ENCODE peak calls at places on chromosomes 2 and 18, in four cellular contexts. O is HFFc6, H is dorsolateral prefrontal cortex, Z is AG04449. C is an unnamed sample.
A peak's percentile ranks its signal among the peaks of the same experiment; 100 is the strongest.

GRCh38 chr18:44793685-44794084 is 113.0 kb downstream of the SETBP1 start:
- DNase-seq in Z (no peak), O (no peak), H (no peak), C (no peak)

GRCh38 chr2:109447251-109447661 is 166.5 kb downstream of the SEPTIN10 start:
- DNase-seq in H (no peak), Z (peak; percentile 97), O (peak; percentile 95), C (no peak)

GRCh38 chr2:63587814-63588384 is 378 bp downstream of the WDPCP start:
- DNase-seq in O (no peak), Z (no peak), H (no peak), C (no peak)

GRCh38 chr2:162153608-162154224 is 1.7 kb upstream of the GCG start:
- DNase-seq in H (no peak), O (peak; percentile 42), Z (no peak), C (peak; percentile 37)

GRCh38 chr2:168470880-168471475 is 14.9 kb downstream of the CERS6 start:
- DNase-seq in H (no peak), O (no peak), Z (no peak), C (no peak)

GRCh38 chr2:196592331-196592911 is 47.1 kb upstream of the CCDC150 start:
- DNase-seq in O (peak; percentile 41), Z (no peak), H (peak; percentile 50), C (peak; percentile 53)

GRCh38 chr2:174595904-174596397 is 1.7 kb downstream of the WIPF1 start:
- DNase-seq in O (no peak), Z (no peak), H (no peak), C (no peak)

GRCh38 chr2:149029312-149029965 is 9.1 kb upstream of the LYPD6B start:
- DNase-seq in O (no peak), Z (no peak), H (no peak), C (no peak)

GRCh38 chr2:85593023-85593422 is 2.5 kb upstream of the RNF181 start:
- DNase-seq in Z (no peak), H (no peak), O (no peak), C (no peak)

GRCh38 chr2:22355816-22356433 is 1029.1 kb upstream of the KLHL29 start:
- DNase-seq in Z (no peak), H (peak; percentile 51), O (no peak), C (peak; percentile 56)

GRCh38 chr2:134391751-134392160 is 137.9 kb downstream of the MGAT5 start:
- DNase-seq in O (no peak), H (no peak), Z (no peak), C (no peak)

GRCh38 chr18:48446582-48447225 is 37.5 kb upstream of the ZBTB7C start:
- DNase-seq in H (peak; percentile 82), O (peak; percentile 64), Z (peak; percentile 17), C (peak; percentile 81)

GRCh38 chr2:183542593-183542992 is 418.4 kb downstream of the NUP35 start:
- DNase-seq in O (no peak), Z (no peak), H (no peak), C (no peak)

GRCh38 chr2:215931256-215931903 is 82.0 kb downstream of the MREG start:
- DNase-seq in O (peak; percentile 68), Z (no peak), H (peak; percentile 49), C (peak; percentile 40)

GRCh38 chr2:177263451-177264208 is 897 bp downstream of the NFE2L2 start:
- DNase-seq in H (peak; percentile 94), O (peak; percentile 97), Z (peak; percentile 89), C (peak; percentile 97)

GRCh38 chr2:177264539-177265385 is at the start of gene NFE2L2:
- DNase-seq in Z (no peak), H (peak; percentile 87), O (peak; percentile 66), C (peak; percentile 77)

GRCh38 chr2:177265834-177266817 is 1.6 kb upstream of the NFE2L2 start:
- DNase-seq in Z (no peak), O (peak; percentile 30), H (no peak), C (no peak)

GRCh38 chr2:177264209-177264538 is 353 bp downstream of the NFE2L2 start:
- DNase-seq in O (no peak), Z (no peak), H (no peak), C (peak; percentile 27)

GRCh38 chr2:177265386-177265690 is 811 bp upstream of the NFE2L2 start:
- DNase-seq in H (peak; percentile 60), Z (no peak), O (no peak), C (no peak)
- TF ChIP-seq CTCF in H (peak; percentile 55), Z (peak; percentile 51), O (peak; percentile 65), C (peak; percentile 26)

GRCh38 chr2:25481381-25482310 is 139.9 kb upstream of the DNMT3A start:
- DNase-seq in H (no peak), O (peak; percentile 12), Z (peak; percentile 38), C (no peak)

GRCh38 chr2:25479761-25480160 is 138.0 kb upstream of the DNMT3A start:
- DNase-seq in Z (no peak), H (no peak), O (no peak), C (no peak)

GRCh38 chr2:25483584-25484266 is 142.0 kb upstream of the DNMT3A start:
- DNase-seq in Z (no peak), O (no peak), H (no peak), C (no peak)

GRCh38 chr2:25480561-25480960 is 138.8 kb upstream of the DNMT3A start:
- DNase-seq in O (no peak), Z (no peak), H (no peak), C (no peak)

DNA sequence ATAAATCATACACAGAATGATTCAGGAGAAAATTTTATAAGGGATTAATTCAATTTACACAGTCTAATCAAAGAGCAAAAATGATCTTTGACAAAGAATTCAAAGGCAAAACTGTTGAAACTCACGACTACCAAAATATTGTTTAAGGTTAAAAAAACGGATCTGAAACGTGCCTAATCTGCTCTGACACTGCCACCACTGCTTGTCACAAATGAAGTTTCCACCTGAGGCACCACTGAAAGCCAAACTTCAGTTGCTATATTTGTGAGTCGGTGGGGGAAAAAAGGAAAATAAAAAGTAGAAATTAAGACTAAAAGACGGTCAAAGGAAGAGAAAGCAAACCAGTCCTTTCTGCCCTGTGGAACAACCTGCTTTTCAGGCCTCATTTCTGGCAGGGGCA is 140.6 kb upstream of the DNMT3A start:
- DNase-seq in H (no peak), O (no peak), Z (no peak), C (no peak)
- TF ChIP-seq CTCF in H (no peak), O (no peak), Z (no peak), C (no peak)

GRCh38 chr18:23640023-23640422 is 22.7 kb downstream of the ANKRD29 start:
- DNase-seq in O (no peak), H (no peak), Z (no peak), C (no peak)
- TF ChIP-seq CTCF in O (no peak), H (no peak), Z (no peak), C (peak; percentile 28)

GRCh38 chr2:57726294-57726693 is 320.3 kb upstream of the VRK2 start:
- DNase-seq in H (no peak), Z (no peak), O (no peak), C (no peak)

GRCh38 chr2:57720728-57721627 is 325.6 kb upstream of the VRK2 start:
- DNase-seq in Z (peak; percentile 36), H (no peak), O (peak; percentile 65), C (peak; percentile 24)
- TF ChIP-seq CTCF in Z (peak; percentile 60), H (peak; percentile 83), O (peak; percentile 83), C (peak; percentile 84)

GRCh38 chr2:9082158-9082557 is 78.7 kb upstream of the MBOAT2 start:
- DNase-seq in H (no peak), O (no peak), Z (no peak), C (no peak)

GRCh38 chr2:9085353-9085752 is 81.9 kb upstream of the MBOAT2 start:
- DNase-seq in H (no peak), O (no peak), Z (no peak), C (no peak)

GRCh38 chr2:9081750-9082149 is 78.3 kb upstream of the MBOAT2 start:
- DNase-seq in Z (no peak), O (no peak), H (no peak), C (no peak)

GRCh38 chr2:9086465-9086864 is 83.0 kb upstream of the MBOAT2 start:
- DNase-seq in O (peak; percentile 13), H (no peak), Z (no peak), C (no peak)

GRCh38 chr2:9083287-9083686 is 79.8 kb upstream of the MBOAT2 start:
- DNase-seq in H (no peak), Z (no peak), O (no peak), C (no peak)
- TF ChIP-seq CTCF in H (no peak), Z (no peak), O (no peak), C (no peak)

GRCh38 chr2:14951569-14952285 is 319.2 kb downstream of the LRATD1 start:
- DNase-seq in O (no peak), H (no peak), Z (no peak), C (no peak)
- TF ChIP-seq CTCF in O (no peak), H (no peak), Z (no peak), C (no peak)

C was measured in progenitor cell of endocrine pancreas.